ENCODE peak calls at places on chromosome 6, in seven cellular contexts. R is neural progenitor cell; U is CD8-positive, alpha-beta memory T cell; V is colonic mucosa; E is psoas muscle; O is ovary; N is mesendoderm. Y is an unnamed sample.

GRCh38 chr6:3013486-3013885 is 13.8 kb downstream of the NQO2 start:
- DNase-seq in R (no peak), U (no peak), V (no peak), E (peak; percentile 40), O (no peak), N (peak; percentile 46), Y (no peak)

GRCh38 chr6:162050579-162050978 is 677.0 kb downstream of the PRKN start:
- DNase-seq in R (no peak), U (no peak), V (no peak), E (no peak), O (no peak), N (no peak), Y (no peak)

GRCh38 chr6:107217248-107217647 is 101.9 kb upstream of the BEND3 start:
- DNase-seq in R (no peak), U (no peak), V (no peak), E (no peak), O (no peak), N (no peak), Y (no peak)

GRCh38 chr6:1348675-1349074 is 36.8 kb downstream of the FOXQ1 start:
- DNase-seq in R (peak; percentile 32), U (no peak), V (no peak), E (peak; percentile 28), O (no peak), N (peak; percentile 54), Y (no peak)

GRCh38 chr6:107695061-107695715 is 128.9 kb downstream of the SCML4 start:
- DNase-seq in R (no peak), U (no peak), V (no peak), E (no peak), O (no peak), N (no peak), Y (no peak)

GRCh38 chr6:161362266-161362665 is 88.4 kb upstream of the AGPAT4 start:
- DNase-seq in R (no peak), U (no peak), V (no peak), E (no peak), O (no peak), N (no peak), Y (no peak)

GRCh38 chr6:75065524-75065923 is 140.3 kb downstream of the COL12A1 start:
- DNase-seq in R (peak; percentile 21), U (no peak), V (no peak), E (no peak), O (no peak), N (peak; percentile 88), Y (no peak)

GRCh38 chr6:22145823-22146379 is 150.9 kb downstream of the PRL start:
- DNase-seq in R (no peak), U (no peak), V (peak; percentile 26), E (no peak), O (no peak), N (peak; percentile 86), Y (no peak)

GRCh38 chr6:63598001-63598250 is 25.6 kb downstream of the LOC128125822 start:
- DNase-seq in R (no peak), U (no peak), V (no peak), E (no peak), O (no peak), N (peak; percentile 67), Y (no peak)

GRCh38 chr6:107444277-107444676 is 15.1 kb downstream of the PDSS2 start:
- DNase-seq in R (no peak), U (no peak), V (no peak), E (no peak), O (no peak), N (no peak), Y (no peak)

GRCh38 chr6:50707652-50708325 is 5.5 kb upstream of the TFAP2D start:
- DNase-seq in R (peak; percentile 72), U (no peak), V (no peak), E (no peak), O (peak; percentile 34), N (peak; percentile 53), Y (no peak)

GRCh38 chr6:149723262-149723661 is 5.4 kb upstream of the LATS1 start:
- DNase-seq in R (no peak), U (no peak), V (no peak), E (no peak), O (no peak), N (no peak), Y (no peak)

DNA sequence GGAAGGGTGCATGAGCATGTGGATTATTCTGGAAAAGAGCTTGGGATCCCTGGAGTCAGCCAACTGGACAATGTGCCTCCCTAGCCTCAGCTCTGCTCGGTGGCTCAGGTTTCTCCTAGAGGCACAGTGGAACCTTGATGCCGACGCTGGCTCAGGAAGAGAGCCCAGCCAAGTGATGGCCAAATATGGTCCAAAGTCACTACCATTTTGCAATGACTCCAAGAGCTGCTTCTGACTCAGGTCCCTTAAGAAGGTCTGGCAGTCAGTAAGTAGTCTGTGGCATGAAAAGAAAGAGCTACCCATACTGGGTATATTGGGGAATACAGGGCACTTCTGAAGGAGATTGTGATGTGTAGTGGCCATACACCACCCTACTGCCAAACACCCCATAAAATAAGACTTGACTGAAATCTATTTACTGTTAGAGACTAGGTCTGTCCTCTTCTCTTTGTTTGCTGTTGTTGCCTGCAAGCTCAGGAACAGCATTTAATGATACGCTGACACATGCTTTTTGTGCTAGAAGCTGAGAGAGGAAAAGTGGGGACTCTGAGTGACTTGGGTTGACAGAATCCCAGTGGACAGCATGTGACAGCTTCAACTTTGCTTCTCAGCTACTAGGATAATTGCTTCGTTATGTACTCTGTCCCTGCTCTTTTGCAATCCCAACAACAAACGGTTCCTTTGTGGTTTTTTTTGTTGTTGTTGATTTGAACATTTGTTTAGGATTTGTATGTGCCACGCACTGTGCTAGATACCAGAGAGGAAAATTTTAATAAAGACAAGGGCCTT is 30.3 kb upstream of the OGFRL1 start:
- DNase-seq in R (no peak), U (no peak), V (no peak), E (no peak), O (no peak), N (no peak), Y (no peak)
- H3K27me3 ChIP-seq in R (no peaks in the 10 kb centered on the region), U (no peaks in the 10 kb centered on the region), V (no peaks in the 10 kb centered on the region), E (no peaks in the 10 kb centered on the region), O (no peaks in the 10 kb centered on the region), N (no peaks in the 10 kb centered on the region), Y (no peaks in the 10 kb centered on the region)

GRCh38 chr6:16751251-16751946 is 9.9 kb downstream of the ATXN1 start:
- DNase-seq in R (no peak), U (no peak), V (no peak), E (no peak), O (no peak), N (no peak), Y (no peak)

GRCh38 chr6:16750566-16750965 is 10.7 kb downstream of the ATXN1 start:
- DNase-seq in R (no peak), U (no peak), V (no peak), E (no peak), O (no peak), N (no peak), Y (no peak)

GRCh38 chr6:16754274-16754673 is 7.0 kb downstream of the ATXN1 start:
- DNase-seq in R (no peak), U (no peak), V (no peak), E (no peak), O (no peak), N (no peak), Y (no peak)

GRCh38 chr6:16754864-16755263 is 6.4 kb downstream of the ATXN1 start:
- DNase-seq in R (no peak), U (no peak), V (peak; percentile 49), E (no peak), O (no peak), N (no peak), Y (no peak)

DNA sequence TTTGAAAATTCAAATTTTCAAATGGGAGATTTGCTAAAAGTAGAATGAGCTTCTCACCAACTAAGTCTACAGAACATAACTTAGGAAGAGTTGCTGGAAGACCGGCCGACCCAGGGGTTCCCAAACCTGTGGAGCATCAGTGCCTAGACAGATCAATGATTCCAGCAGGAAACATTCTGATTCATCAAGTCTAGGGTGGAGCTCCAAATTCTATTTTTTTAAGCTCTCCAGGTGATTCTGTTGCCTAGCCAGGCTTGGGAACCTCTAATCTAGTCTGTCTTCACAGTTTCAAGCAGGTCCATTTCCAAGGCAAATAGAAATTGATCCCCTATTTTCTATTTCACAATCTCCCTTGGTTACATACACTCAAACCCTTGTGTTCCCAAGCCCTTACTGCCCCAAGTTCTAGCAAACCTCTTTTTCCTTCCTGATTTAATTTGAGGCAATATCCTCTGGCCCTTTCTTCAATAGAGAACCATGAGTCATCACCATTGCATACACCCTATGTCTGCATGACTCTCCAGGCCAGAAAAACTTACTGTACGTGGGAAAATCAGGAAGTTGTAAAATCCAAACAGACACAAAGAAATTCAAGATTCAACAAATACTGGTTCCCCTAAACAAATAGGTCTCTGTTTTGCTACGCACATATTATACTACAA is 8.9 kb downstream of the ATXN1 start:
- DNase-seq in R (no peak), U (no peak), V (peak; percentile 37), E (no peak), O (no peak), N (no peak), Y (no peak)
- H3K27ac ChIP-seq in R (no peak overlapping the region), U (no peak overlapping the region), V (peak overlapping the region; percentile 84), E (no peak overlapping the region), O (no peak overlapping the region), N (no peak overlapping the region), Y (peak overlapping the region; percentile 23)

DNA sequence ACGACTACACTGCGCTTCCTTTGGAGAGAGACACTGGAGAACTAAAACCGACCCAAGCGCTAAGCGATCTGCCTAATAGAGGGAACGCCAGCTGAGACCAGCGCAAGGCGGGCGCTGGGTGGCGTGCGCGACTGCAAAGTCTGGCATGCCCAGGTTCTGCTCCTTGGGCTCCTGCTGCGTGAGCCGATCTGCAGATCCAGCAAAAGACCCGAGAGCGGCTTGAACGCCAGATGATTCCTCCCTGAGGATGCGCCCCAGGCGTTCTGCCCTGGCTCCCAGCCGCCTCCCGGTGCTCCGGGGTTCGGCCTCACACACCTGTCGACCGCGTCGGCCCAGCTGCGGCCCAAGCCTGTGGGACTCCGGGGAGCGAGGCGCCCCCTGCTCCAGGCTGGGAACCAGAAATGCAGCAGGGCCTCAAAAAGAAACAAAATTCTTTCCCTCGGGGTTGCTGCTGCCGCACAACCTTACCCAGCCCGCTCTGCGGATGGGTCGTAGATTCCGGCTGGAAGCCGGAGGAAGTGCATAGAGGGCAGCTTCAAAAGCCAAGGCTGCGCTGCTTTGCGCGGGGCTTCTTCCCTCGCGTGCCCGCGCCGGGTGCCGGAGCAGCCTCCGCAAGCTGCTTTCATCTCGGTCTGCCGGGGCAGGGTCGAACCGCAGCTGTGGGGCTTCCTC is 17.9 kb upstream of the PRDM13 start:
- DNase-seq in R (peak; percentile 91), U (peak; percentile 50), V (peak; percentile 65), E (peak; percentile 66), O (peak; percentile 78), N (peak; percentile 91), Y (no peak)
- H3K27me3 ChIP-seq in R (peaks cover 94% of the 10 kb centered on the region), U (peaks cover 46% of the 10 kb centered on the region), V (peaks cover 52% of the 10 kb centered on the region), E (peaks cover 16% of the 10 kb centered on the region), O (no peaks in the 10 kb centered on the region), N (peaks cover 53% of the 10 kb centered on the region), Y (peaks cover 24% of the 10 kb centered on the region)

GRCh38 chr6:134174790-134175531 is 122.5 kb upstream of the SLC2A12 start:
- DNase-seq in R (peak; percentile 97), U (peak; percentile 88), V (peak; percentile 96), E (peak; percentile 93), O (peak; percentile 97), N (peak; percentile 95), Y (peak; percentile 55)

GRCh38 chr6:134173936-134174789 is 121.7 kb upstream of the SLC2A12 start:
- DNase-seq in R (peak; percentile 87), U (peak; percentile 71), V (peak; percentile 93), E (peak; percentile 83), O (peak; percentile 91), N (peak; percentile 88), Y (no peak)

GRCh38 chr6:134177236-134177635 is 124.8 kb upstream of the SLC2A12 start:
- DNase-seq in R (no peak), U (no peak), V (no peak), E (no peak), O (no peak), N (no peak), Y (no peak)

GRCh38 chr6:134176283-134176975 is 124.0 kb upstream of the SLC2A12 start:
- DNase-seq in R (peak; percentile 69), U (no peak), V (peak; percentile 35), E (peak; percentile 74), O (peak; percentile 78), N (peak; percentile 68), Y (no peak)

GRCh38 chr6:134175532-134176282 is 123.3 kb upstream of the SLC2A12 start:
- DNase-seq in R (peak; percentile 82), U (no peak), V (peak; percentile 66), E (peak; percentile 82), O (peak; percentile 80), N (peak; percentile 81), Y (peak; percentile 46)
- H3K27ac ChIP-seq in R (peak overlapping the region; percentile 80), U (peak overlapping the region; percentile 64), V (peak overlapping the region; percentile 81), E (peak overlapping the region; percentile 98), O (peak overlapping the region; percentile 97), N (peak overlapping the region; percentile 98), Y (peak overlapping the region; percentile 99)

Y was measured in esophagus squamous epithelium.